ENCODE peak calls at places on chromosome 21, in ten cellular contexts. L is SK-N-SH, X is RWPE1, F is GM12865, A is HFF-Myc, Q is AG04449, N is GM20000, T is progenitor cell of endocrine pancreas, H is fibroblast of pulmonary artery, W is WTC11. C is an unnamed sample.

GRCh38 chr21:32749662-32750061 is 21.8 kb upstream of the SYNJ1 start:
- DNase-seq in L (no peak), X (no peak), F (no peak), A (no peak), Q (no peak), N (no peak), T (no peak), H (no peak), W (no peak), C (no peak)

GRCh38 chr21:28106370-28106890 is 886.2 kb downstream of the LTN1 start:
- DNase-seq in L (no peak), X (no peak), F (no peak), A (no peak), Q (no peak), N (no peak), T (no peak), H (no peak), W (no peak), C (no peak)

GRCh38 chr21:41634858-41635257 is 126.9 kb upstream of the TMPRSS2 start:
- DNase-seq in L (no peak), X (no peak), F (no peak), A (no peak), Q (no peak), N (no peak), T (no peak), H (peak; percentile 39), W (no peak), C (no peak)

GRCh38 chr21:42614391-42614790 is 39.0 kb upstream of the PDE9A start:
- DNase-seq in L (no peak), X (no peak), F (no peak), A (no peak), Q (no peak), N (no peak), T (no peak), H (no peak), W (no peak), C (no peak)

GRCh38 chr21:34307991-34308532 is 55.7 kb upstream of the KCNE2 start:
- DNase-seq in L (no peak), X (no peak), F (no peak), A (no peak), Q (no peak), N (no peak), T (no peak), H (no peak), W (no peak), C (no peak)

GRCh38 chr21:14862794-14863720 is 201.7 kb downstream of the NRIP1 start:
- DNase-seq in L (no peak), X (no peak), F (peak; percentile 26), A (no peak), Q (no peak), N (no peak), T (no peak), H (peak; percentile 47), W (no peak), C (peak; percentile 17)

GRCh38 chr21:28334407-28334806 is 658.3 kb downstream of the LTN1 start:
- DNase-seq in L (no peak), X (no peak), F (peak; percentile 45), A (no peak), Q (no peak), N (no peak), T (no peak), H (no peak), W (no peak), C (no peak)

GRCh38 chr21:41009398-41010177 is 158.4 kb upstream of the BACE2 start:
- DNase-seq in L (peak; percentile 21), X (no peak), F (no peak), A (no peak), Q (no peak), N (no peak), T (no peak), H (no peak), W (no peak), C (no peak)

GRCh38 chr21:42127164-42128125 is 56.3 kb downstream of the UMODL1 start:
- DNase-seq in L (no peak), X (no peak), F (no peak), A (no peak), Q (no peak), N (no peak), T (no peak), H (no peak), W (no peak), C (no peak)

GRCh38 chr21:26800455-26801454 is 44.5 kb downstream of the ADAMTS1 start:
- DNase-seq in L (no peak), X (no peak), F (no peak), A (no peak), Q (no peak), N (no peak), T (no peak), H (peak; percentile 71), W (no peak), C (no peak)

GRCh38 chr21:33789697-33790096 is 125.9 kb downstream of the ATP5PO start:
- DNase-seq in L (no peak), X (no peak), F (no peak), A (no peak), Q (no peak), N (no peak), T (no peak), H (peak; percentile 72), W (no peak), C (no peak)

GRCh38 chr21:46096997-46097825 is 701 bp upstream of the COL6A2 start:
- DNase-seq in L (no peak), X (no peak), F (no peak), A (no peak), Q (no peak), N (no peak), T (peak; percentile 10), H (no peak), W (peak; percentile 39), C (peak; percentile 19)

GRCh38 chr21:19908386-19908785 is 1089.8 kb upstream of the NCAM2 start:
- DNase-seq in L (no peak), X (no peak), F (no peak), A (no peak), Q (no peak), N (no peak), T (no peak), H (no peak), W (no peak), C (no peak)

GRCh38 chr21:45306832-45307571 is 19.3 kb upstream of the POFUT2 start:
- DNase-seq in L (no peak), X (no peak), F (no peak), A (no peak), Q (no peak), N (no peak), T (no peak), H (peak; percentile 96), W (peak; percentile 9), C (no peak)

GRCh38 chr21:44994016-44994365 is 54.2 kb downstream of the SLX9 start:
- DNase-seq in L (no peak), X (no peak), F (no peak), A (no peak), Q (no peak), N (no peak), T (no peak), H (no peak), W (no peak), C (no peak)

GRCh38 chr21:41536076-41536826 is 28.3 kb upstream of the TMPRSS2 start:
- DNase-seq in L (no peak), X (peak; percentile 61), F (no peak), A (no peak), Q (no peak), N (no peak), T (no peak), H (no peak), W (no peak), C (no peak)

GRCh38 chr21:41510500-41510899 is 2.5 kb upstream of the TMPRSS2 start:
- DNase-seq in L (no peak), X (no peak), F (no peak), A (no peak), Q (no peak), N (no peak), T (no peak), H (no peak), W (no peak), C (no peak)

GRCh38 chr21:44958471-44959191 is 18.8 kb downstream of the SLX9 start:
- DNase-seq in L (peak; percentile 80), X (no peak), F (no peak), A (no peak), Q (no peak), N (no peak), T (no peak), H (peak; percentile 88), W (no peak), C (peak; percentile 37)

DNA sequence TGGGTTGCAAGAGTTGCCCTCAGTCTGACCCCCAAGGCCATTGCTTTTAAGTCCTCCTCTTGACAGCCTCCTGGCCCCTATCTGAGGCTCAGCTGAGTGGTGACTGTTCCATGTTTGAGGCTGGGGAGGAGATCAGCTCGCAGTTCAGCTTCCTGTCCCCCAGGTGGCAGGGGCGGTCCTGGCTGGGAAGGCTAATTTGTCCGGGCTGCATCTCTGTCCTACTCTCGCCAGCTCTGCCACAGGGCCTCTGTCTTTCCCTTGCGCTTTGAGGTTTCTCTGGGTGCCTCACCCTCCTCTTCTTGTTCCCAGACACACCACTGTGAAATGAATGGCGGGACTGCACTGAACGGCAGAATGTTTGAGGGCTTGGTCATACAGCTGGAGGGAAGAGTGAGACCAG is 157.3 kb downstream of the KCNJ6 start:
- DNase-seq in L (peak; percentile 36), X (peak; percentile 38), F (peak; percentile 43), A (no peak), Q (no peak), N (peak; percentile 17), T (peak; percentile 25), H (peak; percentile 45), W (peak; percentile 79), C (peak; percentile 57)
- TF ChIP-seq CTCF in L (peak; percentile 41), X (no peak), F (peak; percentile 53), A (peak; percentile 55), Q (peak; percentile 94), N (peak; percentile 3), T (peak; percentile 68), H (peak; percentile 57), W (peak; percentile 65), C (peak; percentile 52)

GRCh38 chr21:39712976-39713375 is 32.0 kb upstream of the IGSF5 start:
- DNase-seq in L (no peak), X (no peak), F (no peak), A (no peak), Q (no peak), N (no peak), T (no peak), H (no peak), W (peak; percentile 38), C (no peak)
- TF ChIP-seq CTCF in L (no peak), X (no peak), F (no peak), A (peak; percentile 4), Q (no peak), N (no peak), T (peak; percentile 45), H (no peak), W (no peak), C (no peak)

DNA sequence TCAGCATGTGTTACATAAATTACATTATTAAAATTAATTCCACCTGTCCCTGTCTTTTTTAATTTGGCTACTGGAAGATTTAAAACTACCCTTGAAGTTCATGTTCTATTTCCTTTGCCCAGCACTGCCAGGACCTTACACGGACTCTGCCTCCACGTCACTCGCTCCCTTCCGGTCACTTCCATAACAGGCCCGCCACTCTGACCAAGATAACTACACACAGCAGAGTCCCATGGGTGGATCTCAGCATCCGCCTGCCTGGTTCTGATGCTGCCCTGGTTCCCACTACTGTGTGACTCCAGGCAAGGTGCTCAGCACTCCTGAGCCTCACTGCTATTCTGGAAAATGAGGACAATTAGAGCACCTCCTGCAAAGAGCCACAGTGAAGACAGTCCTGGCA is 153.3 kb upstream of the ERG start:
- DNase-seq in L (no peak), X (no peak), F (no peak), A (no peak), Q (no peak), N (no peak), T (no peak), H (no peak), W (no peak), C (no peak)
- TF ChIP-seq CTCF in L (no peak), X (no peak), F (no peak), A (no peak), Q (no peak), N (no peak), T (no peak), H (no peak), W (no peak), C (no peak)

GRCh38 chr21:35674895-35675470 is 385.3 kb downstream of the SETD4 start:
- DNase-seq in L (no peak), X (no peak), F (no peak), A (no peak), Q (no peak), N (no peak), T (no peak), H (peak; percentile 18), W (no peak), C (no peak)
- TF ChIP-seq CTCF in L (no peak), X (no peak), F (no peak), A (no peak), Q (no peak), N (no peak), T (no peak), H (no peak), W (no peak), C (no peak)